ENCODE peak calls at places on chromosomes 11 and 22, in ten cellular contexts. S, X, I, K, H, M, C, P, T and N are unnamed samples.

GRCh38 chr11:70076461-70076931 is 1.6 kb upstream of the ANO1 start:
- DNase-seq in M (no peak), X (no peak), C (peak; percentile 1), H (no peak), T (no peak), P (no peak), S (no peak), I (no peak), K (no peak), N (no peak)

GRCh38 chr11:45937916-45938315 is 15.5 kb downstream of the LARGE2 start:
- DNase-seq in X (no peak), K (no peak), S (no peak), C (no peak), P (no peak), I (no peak), T (no peak), H (no peak), M (no peak), N (no peak)

GRCh38 chr11:65559535-65559934 is 1.4 kb upstream of the LTBP3 start:
- DNase-seq in C (no peak), H (no peak), S (no peak), X (no peak), I (no peak), K (no peak), M (no peak), P (no peak), T (no peak), N (no peak)

GRCh38 chr11:119590651-119591308 is 138.2 kb downstream of the NECTIN1 start:
- DNase-seq in H (no peak), P (no peak), M (peak; percentile 98), T (peak; percentile 58), K (no peak), I (no peak), C (no peak), S (no peak), X (peak; percentile 80), N (no peak)

GRCh38 chr11:84691830-84692229 is 935.3 kb downstream of the DLG2 start:
- DNase-seq in K (no peak), I (no peak), T (peak; percentile 55), H (no peak), S (no peak), P (no peak), C (no peak), X (peak; percentile 8), M (no peak), N (no peak)

GRCh38 chr22:42273855-42274451 is 3.5 kb upstream of the TCF20 start:
- DNase-seq in X (no peak), H (no peak), K (no peak), I (no peak), S (no peak), C (peak; percentile 38), M (no peak), T (peak; percentile 87), P (no peak), N (peak; percentile 43)

GRCh38 chr22:41768420-41768819 is 32.1 kb upstream of the CCDC134 start:
- DNase-seq in T (no peak), S (peak; percentile 68), H (no peak), K (no peak), P (peak; percentile 59), X (peak; percentile 74), C (no peak), I (no peak), M (peak; percentile 88), N (no peak)

GRCh38 chr22:25475554-25476022 is 88.9 kb upstream of the GRK3 start:
- DNase-seq in S (peak; percentile 27), H (no peak), I (no peak), P (peak; percentile 89), C (no peak), M (no peak), T (no peak), K (no peak), X (peak; percentile 69), N (peak; percentile 31)

GRCh38 chr22:49322861-49323622 is 504.6 kb downstream of the BRD1 start:
- DNase-seq in X (no peak), T (no peak), S (no peak), M (no peak), K (peak; percentile 6), I (peak; percentile 7), C (no peak), P (no peak), H (no peak), N (no peak)

GRCh38 chr11:33234397-33235168 is 22.6 kb upstream of the HIPK3 start:
- DNase-seq in P (peak; percentile 87), X (no peak), T (no peak), M (no peak), H (no peak), C (no peak), I (no peak), K (no peak), S (peak; percentile 28), N (no peak)

GRCh38 chr11:67022961-67023956 is at the start of gene SYT12:
- DNase-seq in X (peak; percentile 45), S (peak; percentile 25), P (no peak), T (peak; percentile 65), I (no peak), K (no peak), H (peak; percentile 43), C (peak; percentile 48), M (no peak), N (peak; percentile 51)

GRCh38 chr11:38460429-38460828 is 1862.4 kb upstream of the RAG2 start:
- DNase-seq in T (no peak), P (no peak), M (peak; percentile 59), X (peak; percentile 82), S (peak; percentile 83), I (no peak), C (no peak), H (no peak), K (no peak), N (no peak)

DNA sequence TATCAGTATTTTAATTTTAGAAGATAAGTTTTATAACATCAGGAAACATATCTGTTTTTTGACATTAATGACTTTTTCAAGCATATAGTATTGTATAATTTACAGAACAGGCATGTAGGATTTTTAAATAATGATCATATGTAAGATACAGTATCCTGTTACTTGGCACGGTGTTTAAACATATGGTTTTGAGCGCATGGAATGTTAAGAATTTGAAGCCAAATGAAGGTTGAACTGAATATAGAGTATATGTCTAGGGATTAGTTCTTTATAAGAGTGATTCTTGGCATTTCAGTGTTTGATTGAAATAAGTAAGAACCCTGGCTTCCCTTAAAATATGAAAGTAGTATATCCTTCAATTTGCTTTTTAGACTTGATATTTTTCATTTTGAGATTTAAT is 8.6 kb downstream of the CCDC81 start:
- DNase-seq in P (no peak), X (no peak), C (no peak), S (no peak), I (no peak), T (no peak), K (no peak), M (no peak), H (no peak), N (no peak)
- TF ChIP-seq CTCF in P (no peak), X (no peak), C (no peak), S (no peak), I (no peak), T (no peak), K (no peak), M (no peak), H (no peak), N (no peak)

GRCh38 chr11:82225502-82225901 is 508.2 kb downstream of the FAM181B start:
- DNase-seq in I (no peak), T (no peak), C (no peak), S (no peak), X (no peak), M (no peak), P (no peak), H (no peak), K (no peak), N (no peak)

GRCh38 chr11:82225930-82226329 is 507.7 kb downstream of the FAM181B start:
- DNase-seq in H (peak; percentile 9), X (no peak), P (no peak), I (no peak), T (peak; percentile 10), M (no peak), S (no peak), C (no peak), K (no peak), N (no peak)

GRCh38 chr11:82234256-82234655 is 499.4 kb downstream of the FAM181B start:
- DNase-seq in K (no peak), I (no peak), X (no peak), S (no peak), M (no peak), T (no peak), P (no peak), H (no peak), C (no peak), N (no peak)

GRCh38 chr11:82233211-82233610 is 500.5 kb downstream of the FAM181B start:
- DNase-seq in C (no peak), M (no peak), S (no peak), P (no peak), K (no peak), I (no peak), X (no peak), T (no peak), H (no peak), N (no peak)

DNA sequence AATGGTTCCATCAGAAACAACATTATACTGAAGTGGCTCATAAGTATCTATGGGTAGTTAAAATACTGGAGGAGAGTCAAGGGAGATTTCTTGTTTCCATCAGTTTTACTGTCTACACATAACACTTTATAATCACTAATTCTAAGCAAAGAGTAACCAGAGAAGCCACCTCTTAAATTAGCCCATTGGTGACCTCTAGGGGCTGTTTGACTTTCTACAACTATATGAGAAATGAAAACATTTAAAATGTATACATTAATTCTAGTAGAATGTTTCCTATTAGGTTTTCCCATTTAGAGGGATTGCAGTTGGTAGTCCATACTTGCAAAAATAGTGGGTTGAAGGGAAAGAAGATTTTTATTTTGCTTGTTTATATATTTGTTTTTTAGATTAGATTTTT is 504.3 kb downstream of the FAM181B start:
- DNase-seq in K (no peak), H (peak; percentile 38), X (no peak), T (peak; percentile 40), C (no peak), M (peak; percentile 20), P (no peak), S (peak; percentile 25), I (no peak), N (no peak)
- TF ChIP-seq CTCF in K (peak; percentile 77), H (peak; percentile 56), X (no peak), T (peak; percentile 68), C (no peak), M (peak; percentile 23), P (no peak), S (no peak), I (peak; percentile 6), N (peak; percentile 49)

GRCh38 chr11:44728085-44728410 is 1.3 kb downstream of the TSPAN18 start:
- DNase-seq in C (no peak), S (no peak), X (no peak), H (no peak), K (no peak), T (no peak), I (no peak), P (no peak), M (no peak), N (no peak)
- TF ChIP-seq CTCF in C (no peak), S (no peak), X (no peak), H (no peak), K (no peak), T (no peak), I (no peak), P (no peak), M (no peak), N (peak; percentile 40)

DNA sequence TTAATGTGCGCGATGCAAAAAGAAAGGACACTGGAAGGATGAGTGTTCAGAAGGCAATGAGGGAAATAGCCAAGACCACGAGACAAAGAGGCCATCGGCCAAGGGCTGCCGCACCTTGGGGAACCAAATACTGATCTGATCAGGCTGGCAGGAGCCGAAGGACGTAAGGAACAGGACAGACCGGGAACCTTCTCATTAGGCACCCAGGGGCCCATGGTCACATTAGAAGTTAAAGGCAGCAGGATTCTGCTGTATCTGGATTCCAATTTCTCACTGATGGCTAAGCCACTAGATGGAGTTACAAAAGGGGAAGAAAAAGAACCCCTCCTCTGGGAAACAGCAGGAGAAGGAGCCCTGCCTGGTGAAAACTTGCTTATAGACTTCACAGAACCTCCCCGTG is 28.8 kb upstream of the CPT1A start:
- DNase-seq in I (no peak), T (no peak), C (no peak), X (no peak), S (peak; percentile 19), H (peak; percentile 51), P (peak; percentile 39), K (no peak), M (no peak), N (no peak)
- TF ChIP-seq CTCF in I (no peak), T (no peak), C (no peak), X (no peak), S (peak; percentile 1), H (no peak), P (no peak), K (no peak), M (no peak), N (no peak)